ENCODE peak calls at places on chromosomes 13 and 19, in ten cellular contexts. One of them, this sample, is unnamed.

GRCh38 chr19:29815231-29815630 is 3.4 kb downstream of the CCNE1 start:
- ATAC-seq in mucosa of descending colon: no peak
- ATAC-seq in activated T-helper 17 cell treated with anti-CD3 and anti-CD28 coated beads, Interleukin-2, amount 50 U/mL, for 72 hours: no peak
- ATAC-seq in T-cell: no peak
- ATAC-seq in GM23338: no peak
- ATAC-seq in stimulated activated naive CD8-positive, alpha-beta T cell treated with anti-CD3 and anti-CD28 coated beads, Interleukin-15, Interleukin-2, amounts not matched to agents 100 U/mL and 50 U/mL, for 24 hours: no peak
- ATAC-seq in Right ventricle myocardium superior: no peak
- ATAC-seq in HCT116: no peak
- ATAC-seq in HepG2: no peak
- ATAC-seq in activated T-cell treated with anti-CD3 and anti-CD28 coated beads, Interleukin-2, amount 50 U/mL, for 4 hours: no peak
- ATAC-seq in this sample: peak

GRCh38 chr13:106372199-106373160 is 163.0 kb downstream of the EFNB2 start:
- ATAC-seq in T-cell: no peak
- ATAC-seq in activated T-cell treated with anti-CD3 and anti-CD28 coated beads, Interleukin-2, amount 50 U/mL, for 4 hours: no peak
- ATAC-seq in stimulated activated naive CD8-positive, alpha-beta T cell treated with anti-CD3 and anti-CD28 coated beads, Interleukin-15, Interleukin-2, amounts not matched to agents 100 U/mL and 50 U/mL, for 24 hours: no peak
- ATAC-seq in mucosa of descending colon: peak
- ATAC-seq in Right ventricle myocardium superior: no peak
- ATAC-seq in activated T-helper 17 cell treated with anti-CD3 and anti-CD28 coated beads, Interleukin-2, amount 50 U/mL, for 72 hours: no peak
- ATAC-seq in HepG2: no peak
- ATAC-seq in GM23338: no peak
- ATAC-seq in HCT116: no peak
- ATAC-seq in this sample: no peak

GRCh38 chr19:9580728-9581127 is 3.6 kb downstream of the ZNF121 start:
- ATAC-seq in T-cell: no peak
- ATAC-seq in GM23338: no peak
- ATAC-seq in stimulated activated naive CD8-positive, alpha-beta T cell treated with anti-CD3 and anti-CD28 coated beads, Interleukin-15, Interleukin-2, amounts not matched to agents 100 U/mL and 50 U/mL, for 24 hours: peak
- ATAC-seq in activated T-helper 17 cell treated with anti-CD3 and anti-CD28 coated beads, Interleukin-2, amount 50 U/mL, for 72 hours: peak
- ATAC-seq in HepG2: no peak
- ATAC-seq in mucosa of descending colon: no peak
- ATAC-seq in HCT116: no peak
- ATAC-seq in Right ventricle myocardium superior: no peak
- ATAC-seq in activated T-cell treated with anti-CD3 and anti-CD28 coated beads, Interleukin-2, amount 50 U/mL, for 4 hours: no peak
- ATAC-seq in this sample: no peak

GRCh38 chr13:80830431-80830830 is 489.5 kb upstream of the SPRY2 start:
- ATAC-seq in T-cell: no peak
- ATAC-seq in HCT116: no peak
- ATAC-seq in activated T-cell treated with anti-CD3 and anti-CD28 coated beads, Interleukin-2, amount 50 U/mL, for 4 hours: no peak
- ATAC-seq in HepG2: no peak
- ATAC-seq in mucosa of descending colon: no peak
- ATAC-seq in GM23338: no peak
- ATAC-seq in activated T-helper 17 cell treated with anti-CD3 and anti-CD28 coated beads, Interleukin-2, amount 50 U/mL, for 72 hours: no peak
- ATAC-seq in stimulated activated naive CD8-positive, alpha-beta T cell treated with anti-CD3 and anti-CD28 coated beads, Interleukin-15, Interleukin-2, amounts not matched to agents 100 U/mL and 50 U/mL, for 24 hours: no peak
- ATAC-seq in Right ventricle myocardium superior: no peak
- ATAC-seq in this sample: no peak

GRCh38 chr13:49855930-49856329 is 63.4 kb upstream of the KPNA3 start:
- ATAC-seq in HepG2: no peak
- ATAC-seq in activated T-helper 17 cell treated with anti-CD3 and anti-CD28 coated beads, Interleukin-2, amount 50 U/mL, for 72 hours: no peak
- ATAC-seq in activated T-cell treated with anti-CD3 and anti-CD28 coated beads, Interleukin-2, amount 50 U/mL, for 4 hours: no peak
- ATAC-seq in Right ventricle myocardium superior: no peak
- ATAC-seq in GM23338: no peak
- ATAC-seq in HCT116: no peak
- ATAC-seq in stimulated activated naive CD8-positive, alpha-beta T cell treated with anti-CD3 and anti-CD28 coated beads, Interleukin-15, Interleukin-2, amounts not matched to agents 100 U/mL and 50 U/mL, for 24 hours: no peak
- ATAC-seq in T-cell: no peak
- ATAC-seq in mucosa of descending colon: peak
- ATAC-seq in this sample: no peak

GRCh38 chr13:71005919-71006318 is 861.1 kb downstream of the DACH1 start:
- ATAC-seq in GM23338: no peak
- ATAC-seq in activated T-cell treated with anti-CD3 and anti-CD28 coated beads, Interleukin-2, amount 50 U/mL, for 4 hours: no peak
- ATAC-seq in mucosa of descending colon: no peak
- ATAC-seq in Right ventricle myocardium superior: no peak
- ATAC-seq in HepG2: no peak
- ATAC-seq in T-cell: no peak
- ATAC-seq in activated T-helper 17 cell treated with anti-CD3 and anti-CD28 coated beads, Interleukin-2, amount 50 U/mL, for 72 hours: no peak
- ATAC-seq in HCT116: no peak
- ATAC-seq in stimulated activated naive CD8-positive, alpha-beta T cell treated with anti-CD3 and anti-CD28 coated beads, Interleukin-15, Interleukin-2, amounts not matched to agents 100 U/mL and 50 U/mL, for 24 hours: no peak
- ATAC-seq in this sample: no peak

GRCh38 chr13:106858910-106859309 is 291.0 kb upstream of the ARGLU1 start:
- ATAC-seq in stimulated activated naive CD8-positive, alpha-beta T cell treated with anti-CD3 and anti-CD28 coated beads, Interleukin-15, Interleukin-2, amounts not matched to agents 100 U/mL and 50 U/mL, for 24 hours: no peak
- ATAC-seq in HepG2: no peak
- ATAC-seq in T-cell: no peak
- ATAC-seq in activated T-cell treated with anti-CD3 and anti-CD28 coated beads, Interleukin-2, amount 50 U/mL, for 4 hours: no peak
- ATAC-seq in activated T-helper 17 cell treated with anti-CD3 and anti-CD28 coated beads, Interleukin-2, amount 50 U/mL, for 72 hours: no peak
- ATAC-seq in HCT116: no peak
- ATAC-seq in Right ventricle myocardium superior: no peak
- ATAC-seq in GM23338: peak
- ATAC-seq in mucosa of descending colon: no peak
- ATAC-seq in this sample: no peak

GRCh38 chr13:27147530-27148170 is 24.0 kb downstream of the USP12 start:
- ATAC-seq in Right ventricle myocardium superior: no peak
- ATAC-seq in activated T-cell treated with anti-CD3 and anti-CD28 coated beads, Interleukin-2, amount 50 U/mL, for 4 hours: peak
- ATAC-seq in T-cell: peak
- ATAC-seq in HCT116: no peak
- ATAC-seq in HepG2: no peak
- ATAC-seq in activated T-helper 17 cell treated with anti-CD3 and anti-CD28 coated beads, Interleukin-2, amount 50 U/mL, for 72 hours: peak
- ATAC-seq in stimulated activated naive CD8-positive, alpha-beta T cell treated with anti-CD3 and anti-CD28 coated beads, Interleukin-15, Interleukin-2, amounts not matched to agents 100 U/mL and 50 U/mL, for 24 hours: peak
- ATAC-seq in mucosa of descending colon: no peak
- ATAC-seq in GM23338: no peak
- ATAC-seq in this sample: peak

GRCh38 chr19:2491130-2491801 is 15.3 kb downstream of the GADD45B start:
- ATAC-seq in HepG2: no peak
- ATAC-seq in GM23338: no peak
- ATAC-seq in stimulated activated naive CD8-positive, alpha-beta T cell treated with anti-CD3 and anti-CD28 coated beads, Interleukin-15, Interleukin-2, amounts not matched to agents 100 U/mL and 50 U/mL, for 24 hours: no peak
- ATAC-seq in HCT116: no peak
- ATAC-seq in activated T-cell treated with anti-CD3 and anti-CD28 coated beads, Interleukin-2, amount 50 U/mL, for 4 hours: no peak
- ATAC-seq in mucosa of descending colon: peak
- ATAC-seq in T-cell: no peak
- ATAC-seq in activated T-helper 17 cell treated with anti-CD3 and anti-CD28 coated beads, Interleukin-2, amount 50 U/mL, for 72 hours: no peak
- ATAC-seq in Right ventricle myocardium superior: no peak
- ATAC-seq in this sample: peak

GRCh38 chr19:29543381-29543780 is 17.6 kb downstream of the VSTM2B start:
- ATAC-seq in HCT116: no peak
- ATAC-seq in Right ventricle myocardium superior: no peak
- ATAC-seq in HepG2: no peak
- ATAC-seq in activated T-cell treated with anti-CD3 and anti-CD28 coated beads, Interleukin-2, amount 50 U/mL, for 4 hours: no peak
- ATAC-seq in T-cell: no peak
- ATAC-seq in mucosa of descending colon: no peak
- ATAC-seq in GM23338: no peak
- ATAC-seq in activated T-helper 17 cell treated with anti-CD3 and anti-CD28 coated beads, Interleukin-2, amount 50 U/mL, for 72 hours: no peak
- ATAC-seq in stimulated activated naive CD8-positive, alpha-beta T cell treated with anti-CD3 and anti-CD28 coated beads, Interleukin-15, Interleukin-2, amounts not matched to agents 100 U/mL and 50 U/mL, for 24 hours: no peak
- ATAC-seq in this sample: no peak

GRCh38 chr19:54332149-54332548 is 6.8 kb downstream of the LILRA4 start:
- ATAC-seq in activated T-cell treated with anti-CD3 and anti-CD28 coated beads, Interleukin-2, amount 50 U/mL, for 4 hours: no peak
- ATAC-seq in HepG2: no peak
- ATAC-seq in Right ventricle myocardium superior: no peak
- ATAC-seq in activated T-helper 17 cell treated with anti-CD3 and anti-CD28 coated beads, Interleukin-2, amount 50 U/mL, for 72 hours: no peak
- ATAC-seq in GM23338: no peak
- ATAC-seq in T-cell: no peak
- ATAC-seq in stimulated activated naive CD8-positive, alpha-beta T cell treated with anti-CD3 and anti-CD28 coated beads, Interleukin-15, Interleukin-2, amounts not matched to agents 100 U/mL and 50 U/mL, for 24 hours: no peak
- ATAC-seq in HCT116: no peak
- ATAC-seq in mucosa of descending colon: no peak
- ATAC-seq in this sample: peak

GRCh38 chr19:13979224-13979623 is 26.9 kb downstream of the RFX1 start:
- ATAC-seq in Right ventricle myocardium superior: peak
- ATAC-seq in HCT116: no peak
- ATAC-seq in stimulated activated naive CD8-positive, alpha-beta T cell treated with anti-CD3 and anti-CD28 coated beads, Interleukin-15, Interleukin-2, amounts not matched to agents 100 U/mL and 50 U/mL, for 24 hours: no peak
- ATAC-seq in GM23338: peak
- ATAC-seq in activated T-helper 17 cell treated with anti-CD3 and anti-CD28 coated beads, Interleukin-2, amount 50 U/mL, for 72 hours: no peak
- ATAC-seq in T-cell: no peak
- ATAC-seq in activated T-cell treated with anti-CD3 and anti-CD28 coated beads, Interleukin-2, amount 50 U/mL, for 4 hours: no peak
- ATAC-seq in HepG2: no peak
- ATAC-seq in mucosa of descending colon: peak
- ATAC-seq in this sample: no peak

GRCh38 chr13:21637296-21637695 is 33.3 kb upstream of the MICU2 start:
- ATAC-seq in activated T-helper 17 cell treated with anti-CD3 and anti-CD28 coated beads, Interleukin-2, amount 50 U/mL, for 72 hours: peak
- ATAC-seq in HepG2: peak
- ATAC-seq in activated T-cell treated with anti-CD3 and anti-CD28 coated beads, Interleukin-2, amount 50 U/mL, for 4 hours: peak
- ATAC-seq in GM23338: no peak
- ATAC-seq in stimulated activated naive CD8-positive, alpha-beta T cell treated with anti-CD3 and anti-CD28 coated beads, Interleukin-15, Interleukin-2, amounts not matched to agents 100 U/mL and 50 U/mL, for 24 hours: peak
- ATAC-seq in mucosa of descending colon: peak
- ATAC-seq in Right ventricle myocardium superior: peak
- ATAC-seq in HCT116: peak
- ATAC-seq in T-cell: peak
- ATAC-seq in this sample: peak

GRCh38 chr19:55647732-55648656 is at the start of gene CCDC106:
- ATAC-seq in mucosa of descending colon: peak
- ATAC-seq in T-cell: peak
- ATAC-seq in HepG2: peak
- ATAC-seq in activated T-helper 17 cell treated with anti-CD3 and anti-CD28 coated beads, Interleukin-2, amount 50 U/mL, for 72 hours: no peak
- ATAC-seq in activated T-cell treated with anti-CD3 and anti-CD28 coated beads, Interleukin-2, amount 50 U/mL, for 4 hours: peak
- ATAC-seq in Right ventricle myocardium superior: peak
- ATAC-seq in HCT116: no peak
- ATAC-seq in GM23338: peak
- ATAC-seq in stimulated activated naive CD8-positive, alpha-beta T cell treated with anti-CD3 and anti-CD28 coated beads, Interleukin-15, Interleukin-2, amounts not matched to agents 100 U/mL and 50 U/mL, for 24 hours: peak
- ATAC-seq in this sample: peak

GRCh38 chr13:69008503-69008902 is 1099.1 kb upstream of the ATXN8OS start:
- ATAC-seq in Right ventricle myocardium superior: no peak
- ATAC-seq in activated T-cell treated with anti-CD3 and anti-CD28 coated beads, Interleukin-2, amount 50 U/mL, for 4 hours: no peak
- ATAC-seq in stimulated activated naive CD8-positive, alpha-beta T cell treated with anti-CD3 and anti-CD28 coated beads, Interleukin-15, Interleukin-2, amounts not matched to agents 100 U/mL and 50 U/mL, for 24 hours: no peak
- ATAC-seq in T-cell: no peak
- ATAC-seq in activated T-helper 17 cell treated with anti-CD3 and anti-CD28 coated beads, Interleukin-2, amount 50 U/mL, for 72 hours: no peak
- ATAC-seq in HepG2: no peak
- ATAC-seq in mucosa of descending colon: no peak
- ATAC-seq in GM23338: no peak
- ATAC-seq in HCT116: no peak
- ATAC-seq in this sample: no peak

GRCh38 chr13:26664286-26664685 is 96.3 kb downstream of the GPR12 start:
- ATAC-seq in GM23338: no peak
- ATAC-seq in activated T-helper 17 cell treated with anti-CD3 and anti-CD28 coated beads, Interleukin-2, amount 50 U/mL, for 72 hours: no peak
- ATAC-seq in HCT116: no peak
- ATAC-seq in activated T-cell treated with anti-CD3 and anti-CD28 coated beads, Interleukin-2, amount 50 U/mL, for 4 hours: no peak
- ATAC-seq in Right ventricle myocardium superior: no peak
- ATAC-seq in HepG2: no peak
- ATAC-seq in T-cell: no peak
- ATAC-seq in stimulated activated naive CD8-positive, alpha-beta T cell treated with anti-CD3 and anti-CD28 coated beads, Interleukin-15, Interleukin-2, amounts not matched to agents 100 U/mL and 50 U/mL, for 24 hours: no peak
- ATAC-seq in mucosa of descending colon: no peak
- ATAC-seq in this sample: no peak

GRCh38 chr13:50810998-50811397 is 32.5 kb downstream of the DLEU7 start:
- ATAC-seq in mucosa of descending colon: peak
- ATAC-seq in Right ventricle myocardium superior: no peak
- ATAC-seq in HepG2: no peak
- ATAC-seq in HCT116: no peak
- ATAC-seq in stimulated activated naive CD8-positive, alpha-beta T cell treated with anti-CD3 and anti-CD28 coated beads, Interleukin-15, Interleukin-2, amounts not matched to agents 100 U/mL and 50 U/mL, for 24 hours: peak
- ATAC-seq in T-cell: no peak
- ATAC-seq in GM23338: no peak
- ATAC-seq in activated T-helper 17 cell treated with anti-CD3 and anti-CD28 coated beads, Interleukin-2, amount 50 U/mL, for 72 hours: no peak
- ATAC-seq in activated T-cell treated with anti-CD3 and anti-CD28 coated beads, Interleukin-2, amount 50 U/mL, for 4 hours: no peak
- ATAC-seq in this sample: peak

GRCh38 chr19:14150041-14150769 is 13.8 kb upstream of the ASF1B start:
- ATAC-seq in Right ventricle myocardium superior: no peak
- ATAC-seq in activated T-helper 17 cell treated with anti-CD3 and anti-CD28 coated beads, Interleukin-2, amount 50 U/mL, for 72 hours: peak
- ATAC-seq in GM23338: peak
- ATAC-seq in activated T-cell treated with anti-CD3 and anti-CD28 coated beads, Interleukin-2, amount 50 U/mL, for 4 hours: peak
- ATAC-seq in T-cell: peak
- ATAC-seq in HCT116: no peak
- ATAC-seq in HepG2: no peak
- ATAC-seq in stimulated activated naive CD8-positive, alpha-beta T cell treated with anti-CD3 and anti-CD28 coated beads, Interleukin-15, Interleukin-2, amounts not matched to agents 100 U/mL and 50 U/mL, for 24 hours: no peak
- ATAC-seq in mucosa of descending colon: no peak
- ATAC-seq in this sample: no peak

GRCh38 chr19:1087813-1088418 is 7.3 kb downstream of the POLR2E start:
- ATAC-seq in Right ventricle myocardium superior: peak
- ATAC-seq in stimulated activated naive CD8-positive, alpha-beta T cell treated with anti-CD3 and anti-CD28 coated beads, Interleukin-15, Interleukin-2, amounts not matched to agents 100 U/mL and 50 U/mL, for 24 hours: peak
- ATAC-seq in T-cell: peak
- ATAC-seq in HCT116: peak
- ATAC-seq in activated T-helper 17 cell treated with anti-CD3 and anti-CD28 coated beads, Interleukin-2, amount 50 U/mL, for 72 hours: peak
- ATAC-seq in mucosa of descending colon: peak
- ATAC-seq in GM23338: no peak
- ATAC-seq in HepG2: no peak
- ATAC-seq in activated T-cell treated with anti-CD3 and anti-CD28 coated beads, Interleukin-2, amount 50 U/mL, for 4 hours: peak
- ATAC-seq in this sample: peak

GRCh38 chr13:84191199-84191598 is 308.9 kb upstream of the SLITRK1 start:
- ATAC-seq in HepG2: no peak
- ATAC-seq in mucosa of descending colon: no peak
- ATAC-seq in activated T-cell treated with anti-CD3 and anti-CD28 coated beads, Interleukin-2, amount 50 U/mL, for 4 hours: no peak
- ATAC-seq in stimulated activated naive CD8-positive, alpha-beta T cell treated with anti-CD3 and anti-CD28 coated beads, Interleukin-15, Interleukin-2, amounts not matched to agents 100 U/mL and 50 U/mL, for 24 hours: no peak
- ATAC-seq in T-cell: no peak
- ATAC-seq in Right ventricle myocardium superior: no peak
- ATAC-seq in GM23338: no peak
- ATAC-seq in HCT116: no peak
- ATAC-seq in activated T-helper 17 cell treated with anti-CD3 and anti-CD28 coated beads, Interleukin-2, amount 50 U/mL, for 72 hours: no peak
- ATAC-seq in this sample: no peak

GRCh38 chr19:35937345-35938281 is 1.4 kb downstream of the LRFN3 start:
- ATAC-seq in HepG2: peak
- ATAC-seq in stimulated activated naive CD8-positive, alpha-beta T cell treated with anti-CD3 and anti-CD28 coated beads, Interleukin-15, Interleukin-2, amounts not matched to agents 100 U/mL and 50 U/mL, for 24 hours: peak
- ATAC-seq in activated T-cell treated with anti-CD3 and anti-CD28 coated beads, Interleukin-2, amount 50 U/mL, for 4 hours: no peak
- ATAC-seq in activated T-helper 17 cell treated with anti-CD3 and anti-CD28 coated beads, Interleukin-2, amount 50 U/mL, for 72 hours: no peak
- ATAC-seq in T-cell: no peak
- ATAC-seq in mucosa of descending colon: peak
- ATAC-seq in HCT116: no peak
- ATAC-seq in Right ventricle myocardium superior: no peak
- ATAC-seq in GM23338: peak
- ATAC-seq in this sample: peak

GRCh38 chr13:98467263-98467985 is 109.5 kb downstream of the STK24 start:
- ATAC-seq in T-cell: no peak
- ATAC-seq in HCT116: no peak
- ATAC-seq in activated T-cell treated with anti-CD3 and anti-CD28 coated beads, Interleukin-2, amount 50 U/mL, for 4 hours: no peak
- ATAC-seq in stimulated activated naive CD8-positive, alpha-beta T cell treated with anti-CD3 and anti-CD28 coated beads, Interleukin-15, Interleukin-2, amounts not matched to agents 100 U/mL and 50 U/mL, for 24 hours: no peak
- ATAC-seq in mucosa of descending colon: peak
- ATAC-seq in Right ventricle myocardium superior: peak
- ATAC-seq in HepG2: peak
- ATAC-seq in activated T-helper 17 cell treated with anti-CD3 and anti-CD28 coated beads, Interleukin-2, amount 50 U/mL, for 72 hours: no peak
- ATAC-seq in GM23338: no peak
- ATAC-seq in this sample: no peak

GRCh38 chr13:24683833-24684599 is 3.8 kb downstream of the ATP12A start:
- ATAC-seq in T-cell: peak
- ATAC-seq in GM23338: peak
- ATAC-seq in HepG2: peak
- ATAC-seq in stimulated activated naive CD8-positive, alpha-beta T cell treated with anti-CD3 and anti-CD28 coated beads, Interleukin-15, Interleukin-2, amounts not matched to agents 100 U/mL and 50 U/mL, for 24 hours: peak
- ATAC-seq in mucosa of descending colon: peak
- ATAC-seq in Right ventricle myocardium superior: peak
- ATAC-seq in HCT116: peak
- ATAC-seq in activated T-helper 17 cell treated with anti-CD3 and anti-CD28 coated beads, Interleukin-2, amount 50 U/mL, for 72 hours: peak
- ATAC-seq in activated T-cell treated with anti-CD3 and anti-CD28 coated beads, Interleukin-2, amount 50 U/mL, for 4 hours: peak
- ATAC-seq in this sample: peak

GRCh38 chr19:4877753-4878490 is 10.5 kb upstream of the PLIN3 start:
- ATAC-seq in stimulated activated naive CD8-positive, alpha-beta T cell treated with anti-CD3 and anti-CD28 coated beads, Interleukin-15, Interleukin-2, amounts not matched to agents 100 U/mL and 50 U/mL, for 24 hours: no peak
- ATAC-seq in T-cell: peak
- ATAC-seq in GM23338: peak
- ATAC-seq in activated T-helper 17 cell treated with anti-CD3 and anti-CD28 coated beads, Interleukin-2, amount 50 U/mL, for 72 hours: no peak
- ATAC-seq in mucosa of descending colon: no peak
- ATAC-seq in activated T-cell treated with anti-CD3 and anti-CD28 coated beads, Interleukin-2, amount 50 U/mL, for 4 hours: peak
- ATAC-seq in Right ventricle myocardium superior: peak
- ATAC-seq in HepG2: peak
- ATAC-seq in HCT116: no peak
- ATAC-seq in this sample: no peak

GRCh38 chr13:46296920-46297319 is 85.2 kb downstream of the LRRC63 start:
- ATAC-seq in T-cell: no peak
- ATAC-seq in stimulated activated naive CD8-positive, alpha-beta T cell treated with anti-CD3 and anti-CD28 coated beads, Interleukin-15, Interleukin-2, amounts not matched to agents 100 U/mL and 50 U/mL, for 24 hours: no peak
- ATAC-seq in HCT116: no peak
- ATAC-seq in activated T-cell treated with anti-CD3 and anti-CD28 coated beads, Interleukin-2, amount 50 U/mL, for 4 hours: no peak
- ATAC-seq in GM23338: no peak
- ATAC-seq in activated T-helper 17 cell treated with anti-CD3 and anti-CD28 coated beads, Interleukin-2, amount 50 U/mL, for 72 hours: no peak
- ATAC-seq in HepG2: no peak
- ATAC-seq in mucosa of descending colon: no peak
- ATAC-seq in Right ventricle myocardium superior: peak
- ATAC-seq in this sample: no peak

GRCh38 chr19:47561440-47562045 is 11.4 kb downstream of the ZNF541 start:
- ATAC-seq in GM23338: peak
- ATAC-seq in HepG2: no peak
- ATAC-seq in activated T-cell treated with anti-CD3 and anti-CD28 coated beads, Interleukin-2, amount 50 U/mL, for 4 hours: no peak
- ATAC-seq in HCT116: no peak
- ATAC-seq in stimulated activated naive CD8-positive, alpha-beta T cell treated with anti-CD3 and anti-CD28 coated beads, Interleukin-15, Interleukin-2, amounts not matched to agents 100 U/mL and 50 U/mL, for 24 hours: no peak
- ATAC-seq in mucosa of descending colon: peak
- ATAC-seq in activated T-helper 17 cell treated with anti-CD3 and anti-CD28 coated beads, Interleukin-2, amount 50 U/mL, for 72 hours: no peak
- ATAC-seq in T-cell: no peak
- ATAC-seq in Right ventricle myocardium superior: no peak
- ATAC-seq in this sample: no peak

GRCh38 chr19:5097331-5097930 is 128.5 kb downstream of the KDM4B start:
- ATAC-seq in HCT116: no peak
- ATAC-seq in activated T-helper 17 cell treated with anti-CD3 and anti-CD28 coated beads, Interleukin-2, amount 50 U/mL, for 72 hours: no peak
- ATAC-seq in mucosa of descending colon: no peak
- ATAC-seq in HepG2: no peak
- ATAC-seq in T-cell: no peak
- ATAC-seq in Right ventricle myocardium superior: no peak
- ATAC-seq in GM23338: no peak
- ATAC-seq in stimulated activated naive CD8-positive, alpha-beta T cell treated with anti-CD3 and anti-CD28 coated beads, Interleukin-15, Interleukin-2, amounts not matched to agents 100 U/mL and 50 U/mL, for 24 hours: no peak
- ATAC-seq in activated T-cell treated with anti-CD3 and anti-CD28 coated beads, Interleukin-2, amount 50 U/mL, for 4 hours: no peak
- ATAC-seq in this sample: no peak

GRCh38 chr19:7292950-7293794 is 1.0 kb downstream of the INSR start:
- ATAC-seq in GM23338: peak
- ATAC-seq in HCT116: no peak
- ATAC-seq in HepG2: peak
- ATAC-seq in activated T-helper 17 cell treated with anti-CD3 and anti-CD28 coated beads, Interleukin-2, amount 50 U/mL, for 72 hours: no peak
- ATAC-seq in activated T-cell treated with anti-CD3 and anti-CD28 coated beads, Interleukin-2, amount 50 U/mL, for 4 hours: peak
- ATAC-seq in Right ventricle myocardium superior: peak
- ATAC-seq in T-cell: peak
- ATAC-seq in mucosa of descending colon: peak
- ATAC-seq in stimulated activated naive CD8-positive, alpha-beta T cell treated with anti-CD3 and anti-CD28 coated beads, Interleukin-15, Interleukin-2, amounts not matched to agents 100 U/mL and 50 U/mL, for 24 hours: peak
- ATAC-seq in this sample: peak